ENCODE peak calls at places on chromosomes 1 and 21, in seven cellular contexts. I is IMR-90, R is H9, T is neuronal stem cell, N is H1, K is mesenchymal stem cell, W is trophoblast cell. Y is an unnamed sample.
A peak's percentile ranks its signal among the peaks of the same experiment; 100 is the strongest.

GRCh38 chr1:111221276-111221632 is 6.3 kb upstream of the CHI3L2 start:
- DNase-seq in I (no peak), K (no peak), N (no peak), W (no peak), R (no peak), T (no peak), Y (no peak)

GRCh38 chr1:244444854-244445253 is 6.9 kb downstream of the ADSS2 start:
- DNase-seq in I (no peak), K (peak; percentile 24), T (no peak), N (no peak), R (no peak), W (no peak), Y (peak; percentile 49)

GRCh38 chr1:116154536-116154935 is 43.3 kb downstream of the MAB21L3 start:
- DNase-seq in N (no peak), K (no peak), I (no peak), T (no peak), R (no peak), W (no peak), Y (no peak)

GRCh38 chr21:34336756-34337391 is 26.9 kb upstream of the KCNE2 start:
- DNase-seq in K (peak; percentile 27), R (no peak), N (peak; percentile 26), T (no peak), I (peak; percentile 87), W (peak; percentile 90), Y (no peak)

GRCh38 chr21:43812139-43812821 is 22.9 kb downstream of the RRP1 start:
- DNase-seq in R (no peak), I (no peak), T (no peak), N (no peak), W (peak; percentile 23), K (no peak), Y (no peak)

GRCh38 chr1:33524586-33524985 is 52.1 kb downstream of the ZSCAN20 start:
- DNase-seq in N (no peak), I (no peak), W (no peak), T (no peak), R (no peak), K (no peak), Y (no peak)

GRCh38 chr1:152325111-152325510 is at the start of gene FLG:
- DNase-seq in N (no peak), K (no peak), T (no peak), I (no peak), R (no peak), W (no peak), Y (no peak)

GRCh38 chr1:201406831-201407406 is 7.8 kb upstream of the LAD1 start:
- DNase-seq in R (no peak), T (no peak), I (no peak), N (no peak), K (no peak), W (no peak), Y (no peak)

GRCh38 chr1:39538531-39539251 is 37.9 kb downstream of the PABPC4 start:
- DNase-seq in I (no peak), T (no peak), R (no peak), W (peak; percentile 21), K (no peak), N (no peak), Y (no peak)

GRCh38 chr1:52424757-52425265 is 20.4 kb downstream of the PRPF38A start:
- DNase-seq in I (peak; percentile 70), R (no peak), T (no peak), K (peak; percentile 33), W (no peak), N (no peak), Y (no peak)

DNA sequence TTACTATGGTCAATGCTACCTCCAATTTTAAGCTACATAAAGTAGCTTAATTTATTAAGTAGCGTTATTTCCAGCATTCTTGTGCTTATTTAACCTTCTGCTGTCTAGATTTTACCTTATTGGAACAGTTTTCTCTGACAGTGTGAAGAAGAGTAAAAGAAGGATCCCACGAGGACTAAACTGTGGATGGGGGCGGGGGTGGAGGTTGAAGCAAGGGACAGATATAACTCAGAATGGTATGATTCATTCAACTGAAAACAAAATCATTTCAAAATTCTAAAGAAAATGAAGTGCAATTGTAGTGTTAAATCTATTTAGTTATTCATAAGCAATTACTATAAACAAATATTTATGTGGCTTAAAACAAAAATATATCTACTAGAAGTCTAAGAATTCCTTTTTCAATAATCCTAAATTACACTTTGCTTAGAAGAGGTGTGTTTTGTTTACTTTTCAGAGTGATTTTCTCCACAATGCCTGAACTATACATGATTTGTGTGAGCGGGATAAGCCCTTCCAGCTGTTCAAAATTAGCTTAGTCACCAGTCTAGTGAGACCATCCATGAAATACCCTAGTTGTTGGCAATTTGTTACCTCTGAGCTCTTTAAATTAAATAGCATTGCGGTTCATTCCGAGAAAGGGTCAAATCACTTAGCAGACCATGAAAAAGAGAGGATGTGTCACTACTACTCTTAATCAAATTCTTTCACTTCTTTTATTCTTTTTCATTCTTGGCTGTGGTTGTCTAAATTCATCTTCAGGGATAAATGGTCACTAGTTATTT is 11.6 kb upstream of the VAV3 start:
- DNase-seq in W (no peak), I (no peak), T (no peak), N (no peak), R (no peak), K (no peak), Y (no peak)
- H3K4me2 ChIP-seq in W (no peak overlapping the region), I (no peak overlapping the region), T (no peak overlapping the region), N (no peak overlapping the region), R (no peak overlapping the region), K (no peak overlapping the region), Y (no peak overlapping the region)

DNA sequence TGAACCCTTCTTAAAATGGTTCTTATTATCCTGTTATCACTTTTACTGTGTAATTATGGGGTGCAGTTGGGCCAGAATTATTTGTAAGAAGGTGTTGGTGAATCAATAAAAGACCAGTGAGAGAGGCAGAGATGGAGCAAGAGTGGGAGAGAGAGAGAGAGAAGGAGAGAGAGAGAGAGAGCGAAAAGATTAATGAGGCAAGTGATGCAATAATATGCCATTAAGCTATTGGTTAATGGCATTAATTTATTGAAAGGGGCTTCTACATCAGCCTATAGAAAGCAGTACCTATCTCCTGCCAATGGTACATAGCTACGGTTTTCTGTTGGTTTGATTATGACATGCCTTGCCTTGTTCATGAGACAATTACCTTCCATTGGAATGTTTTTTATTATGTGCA is 388.7 kb downstream of the RPS6KC1 start:
- DNase-seq in N (no peak), R (no peak), T (no peak), I (no peak), W (no peak), K (no peak), Y (no peak)
- H2BK5ac ChIP-seq in N (no peak overlapping the region), R (no peak overlapping the region), T (no peak overlapping the region), I (no peak overlapping the region), W (no peak overlapping the region), K (no peak overlapping the region), Y (no peak overlapping the region)

DNA sequence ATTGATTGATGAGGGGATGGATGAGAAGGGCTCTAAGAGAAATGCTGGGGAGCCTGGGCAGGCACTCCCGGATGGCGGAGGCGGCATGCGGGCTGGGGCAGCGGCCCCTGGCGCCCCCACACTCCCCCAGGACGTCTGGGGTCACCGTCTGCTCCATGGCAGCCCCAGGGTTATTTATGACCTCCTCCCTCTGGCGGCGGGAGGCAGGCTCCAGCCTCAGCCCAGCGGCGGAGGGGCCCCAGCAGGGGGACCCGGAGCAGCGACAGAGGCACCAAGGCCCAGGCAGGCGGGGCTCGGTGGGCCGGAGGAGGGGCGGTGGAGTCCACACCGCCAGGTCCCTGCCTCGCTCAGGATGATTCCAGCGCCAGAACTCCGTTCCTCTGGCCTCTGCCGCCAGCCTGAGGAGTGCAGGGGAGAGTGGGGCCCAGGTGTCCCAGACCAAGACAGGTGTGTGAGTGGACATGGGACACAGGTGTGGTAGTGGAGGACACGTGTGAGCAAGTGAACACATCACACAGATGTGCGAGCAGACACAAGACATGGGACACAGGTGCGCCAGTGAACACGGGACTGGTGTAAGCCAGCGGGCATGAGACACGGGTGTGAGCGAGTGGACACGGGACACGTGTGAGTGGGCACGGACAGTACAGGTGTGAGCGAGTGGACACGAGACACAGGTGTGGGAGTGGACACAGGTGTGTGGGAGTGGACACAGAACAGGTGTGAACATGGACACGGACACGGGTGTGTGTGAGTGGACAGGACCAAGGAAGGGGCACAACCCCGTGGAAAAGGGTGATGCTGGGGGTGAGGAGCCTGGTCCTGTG is 2.5 kb upstream of the SAMD11 start:
- DNase-seq in N (no peak), I (peak; percentile 71), W (peak; percentile 70), K (peak; percentile 86), R (peak; percentile 80), T (peak; percentile 76), Y (peak; percentile 89)
- H3K27me3 ChIP-seq in N (peaks cover 84% of the 10 kb centered on the region), I (no peaks in the 10 kb centered on the region), W (peaks cover 15% of the 10 kb centered on the region), K (peaks cover 71% of the 10 kb centered on the region), R (peaks cover 58% of the 10 kb centered on the region), T (peaks cover 80% of the 10 kb centered on the region), Y (peaks cover 6% of the 10 kb centered on the region)

GRCh38 chr1:46613661-46614603 is 2.7 kb downstream of the MOB3C start:
- DNase-seq in R (peak; percentile 92), T (peak; percentile 41), I (peak; percentile 76), N (peak; percentile 83), K (peak; percentile 74), W (no peak), Y (peak; percentile 73)
- H3K4me2 ChIP-seq in R (peak overlapping the region; percentile 10), T (peak overlapping the region; percentile 41), I (peak overlapping the region; percentile 14), N (peak overlapping the region; percentile 44), K (peak overlapping the region; percentile 17), W (no peak overlapping the region), Y (no peak overlapping the region)

GRCh38 chr21:42454221-42454570 is 41.8 kb downstream of the RSPH1 start:
- DNase-seq in N (no peak), I (no peak), T (no peak), W (no peak), K (no peak), R (no peak), Y (no peak)

GRCh38 chr21:42454791-42455190 is 41.2 kb downstream of the RSPH1 start:
- DNase-seq in N (no peak), K (no peak), W (peak; percentile 67), T (no peak), R (no peak), I (no peak), Y (no peak)

GRCh38 chr21:42455754-42456440 is 40.1 kb downstream of the RSPH1 start:
- DNase-seq in I (no peak), K (no peak), R (no peak), W (no peak), T (no peak), N (no peak), Y (no peak)

GRCh38 chr21:42456457-42456856 is 39.6 kb downstream of the RSPH1 start:
- DNase-seq in I (no peak), R (no peak), N (no peak), T (no peak), W (peak; percentile 66), K (no peak), Y (no peak)

GRCh38 chr21:42455196-42455595 is 40.8 kb downstream of the RSPH1 start:
- DNase-seq in R (no peak), N (no peak), W (peak; percentile 100), K (no peak), I (no peak), T (no peak), Y (no peak)
- H2BK5ac ChIP-seq in R (no peak overlapping the region), N (no peak overlapping the region), W (no peak overlapping the region), K (no peak overlapping the region), I (no peak overlapping the region), T (no peak overlapping the region), Y (no peak overlapping the region)

GRCh38 chr1:935751-936231 is 12.1 kb downstream of the SAMD11 start:
- DNase-seq in K (peak; percentile 40), R (peak; percentile 58), I (no peak), W (no peak), N (no peak), T (no peak), Y (peak; percentile 89)
- H3K27me3 ChIP-seq in K (peaks cover 57% of the 10 kb centered on the region), R (peaks cover 59% of the 10 kb centered on the region), I (no peaks in the 10 kb centered on the region), W (peaks cover 11% of the 10 kb centered on the region), N (peaks cover 83% of the 10 kb centered on the region), T (peaks cover 85% of the 10 kb centered on the region), Y (no peaks in the 10 kb centered on the region)